ENCODE peak calls at places on chromosomes 4 and X, in eight cellular contexts. One of them, this sample, is unnamed.

GRCh38 chrX:40440841-40441240 is 139.9 kb upstream of the ATP6AP2 start:
- DNase-seq in AG10803: peak; percentile 17
- DNase-seq in Calu3: no peak
- DNase-seq in progenitor cell of endocrine pancreas: no peak
- DNase-seq in epithelial cell of esophagus: no peak
- DNase-seq in hepatocyte: no peak
- DNase-seq in activated B cell treated with CpG ODN at 0.5 μM for 24 hours: no peak
- DNase-seq in neural crest cell: no peak
- DNase-seq in this sample: no peak

GRCh38 chr4:105625214-105625613 is 72.8 kb downstream of the ARHGEF38 start:
- DNase-seq in AG10803: no peak
- DNase-seq in epithelial cell of esophagus: no peak
- DNase-seq in Calu3: no peak
- DNase-seq in hepatocyte: no peak
- DNase-seq in neural crest cell: no peak
- DNase-seq in activated B cell treated with CpG ODN at 0.5 μM for 24 hours: no peak
- DNase-seq in progenitor cell of endocrine pancreas: no peak
- DNase-seq in this sample: no peak

GRCh38 chr4:127698789-127699200 is 31.4 kb upstream of the SLC25A31 start:
- DNase-seq in AG10803: peak; percentile 54
- DNase-seq in activated B cell treated with CpG ODN at 0.5 μM for 24 hours: no peak
- DNase-seq in hepatocyte: no peak
- DNase-seq in Calu3: no peak
- DNase-seq in progenitor cell of endocrine pancreas: no peak
- DNase-seq in neural crest cell: no peak
- DNase-seq in epithelial cell of esophagus: peak; percentile 91
- DNase-seq in this sample: no peak

GRCh38 chr4:114108869-114109268 is 129.4 kb upstream of the ARSJ start:
- DNase-seq in Calu3: no peak
- DNase-seq in activated B cell treated with CpG ODN at 0.5 μM for 24 hours: no peak
- DNase-seq in hepatocyte: no peak
- DNase-seq in epithelial cell of esophagus: peak; percentile 73
- DNase-seq in AG10803: peak; percentile 19
- DNase-seq in progenitor cell of endocrine pancreas: no peak
- DNase-seq in neural crest cell: no peak
- DNase-seq in this sample: peak; percentile 73

GRCh38 chr4:169416997-169417396 is 146.2 kb upstream of the SH3RF1 start:
- DNase-seq in epithelial cell of esophagus: no peak
- DNase-seq in Calu3: no peak
- DNase-seq in AG10803: no peak
- DNase-seq in hepatocyte: no peak
- DNase-seq in progenitor cell of endocrine pancreas: no peak
- DNase-seq in activated B cell treated with CpG ODN at 0.5 μM for 24 hours: no peak
- DNase-seq in neural crest cell: no peak
- DNase-seq in this sample: no peak

GRCh38 chrX:53135581-53135980 is 41.6 kb downstream of the KANTR start:
- DNase-seq in progenitor cell of endocrine pancreas: no peak
- DNase-seq in epithelial cell of esophagus: no peak
- DNase-seq in activated B cell treated with CpG ODN at 0.5 μM for 24 hours: no peak
- DNase-seq in AG10803: no peak
- DNase-seq in neural crest cell: no peak
- DNase-seq in Calu3: no peak
- DNase-seq in hepatocyte: no peak
- DNase-seq in this sample: no peak

GRCh38 chr4:78336093-78336943 is 215.3 kb upstream of the ANXA3 start:
- DNase-seq in AG10803: peak; percentile 22
- DNase-seq in progenitor cell of endocrine pancreas: no peak
- DNase-seq in epithelial cell of esophagus: peak; percentile 1
- DNase-seq in Calu3: no peak
- DNase-seq in hepatocyte: peak; percentile 74
- DNase-seq in neural crest cell: no peak
- DNase-seq in activated B cell treated with CpG ODN at 0.5 μM for 24 hours: no peak
- DNase-seq in this sample: peak; percentile 18

GRCh38 chr4:5361968-5362367 is 310.7 kb downstream of the STK32B start:
- DNase-seq in neural crest cell: peak; percentile 20
- DNase-seq in hepatocyte: peak; percentile 49
- DNase-seq in Calu3: no peak
- DNase-seq in AG10803: no peak
- DNase-seq in epithelial cell of esophagus: peak; percentile 45
- DNase-seq in progenitor cell of endocrine pancreas: no peak
- DNase-seq in activated B cell treated with CpG ODN at 0.5 μM for 24 hours: no peak
- DNase-seq in this sample: no peak

GRCh38 chrX:28693101-28693500 is 105.9 kb downstream of the IL1RAPL1 start:
- DNase-seq in neural crest cell: no peak
- DNase-seq in hepatocyte: no peak
- DNase-seq in Calu3: no peak
- DNase-seq in epithelial cell of esophagus: no peak
- DNase-seq in activated B cell treated with CpG ODN at 0.5 μM for 24 hours: no peak
- DNase-seq in AG10803: no peak
- DNase-seq in progenitor cell of endocrine pancreas: no peak
- DNase-seq in this sample: no peak

GRCh38 chrX:11562570-11562969 is 103.2 kb downstream of the ARHGAP6 start:
- DNase-seq in hepatocyte: no peak
- DNase-seq in epithelial cell of esophagus: no peak
- DNase-seq in activated B cell treated with CpG ODN at 0.5 μM for 24 hours: no peak
- DNase-seq in progenitor cell of endocrine pancreas: no peak
- DNase-seq in AG10803: no peak
- DNase-seq in Calu3: no peak
- DNase-seq in neural crest cell: no peak
- DNase-seq in this sample: no peak

GRCh38 chr4:161133877-161134276 is 1029.9 kb downstream of the FSTL5 start:
- DNase-seq in hepatocyte: no peak
- DNase-seq in activated B cell treated with CpG ODN at 0.5 μM for 24 hours: no peak
- DNase-seq in Calu3: no peak
- DNase-seq in AG10803: no peak
- DNase-seq in neural crest cell: no peak
- DNase-seq in epithelial cell of esophagus: no peak
- DNase-seq in progenitor cell of endocrine pancreas: no peak
- DNase-seq in this sample: no peak

GRCh38 chrX:151084454-151084853 is 91.9 kb upstream of the GPR50 start:
- DNase-seq in AG10803: no peak
- DNase-seq in epithelial cell of esophagus: no peak
- DNase-seq in Calu3: no peak
- DNase-seq in activated B cell treated with CpG ODN at 0.5 μM for 24 hours: no peak
- DNase-seq in hepatocyte: no peak
- DNase-seq in neural crest cell: no peak
- DNase-seq in progenitor cell of endocrine pancreas: no peak
- DNase-seq in this sample: no peak

GRCh38 chrX:68829594-68830485 is 1.0 kb downstream of the EFNB1 start:
- DNase-seq in activated B cell treated with CpG ODN at 0.5 μM for 24 hours: peak; percentile 21
- DNase-seq in neural crest cell: no peak
- DNase-seq in epithelial cell of esophagus: no peak
- DNase-seq in hepatocyte: peak; percentile 60
- DNase-seq in Calu3: no peak
- DNase-seq in progenitor cell of endocrine pancreas: no peak
- DNase-seq in AG10803: peak; percentile 35
- DNase-seq in this sample: peak; percentile 28

GRCh38 chrX:72402614-72403013 is 96.9 kb upstream of the CITED1 start:
- DNase-seq in hepatocyte: no peak
- DNase-seq in progenitor cell of endocrine pancreas: no peak
- DNase-seq in Calu3: no peak
- DNase-seq in epithelial cell of esophagus: no peak
- DNase-seq in activated B cell treated with CpG ODN at 0.5 μM for 24 hours: no peak
- DNase-seq in AG10803: no peak
- DNase-seq in neural crest cell: no peak
- DNase-seq in this sample: no peak

GRCh38 chr4:153758688-153759406 is 977 bp downstream of the RNF175 start:
- DNase-seq in AG10803: no peak
- DNase-seq in epithelial cell of esophagus: no peak
- DNase-seq in neural crest cell: no peak
- DNase-seq in activated B cell treated with CpG ODN at 0.5 μM for 24 hours: no peak
- DNase-seq in progenitor cell of endocrine pancreas: no peak
- DNase-seq in hepatocyte: no peak
- DNase-seq in Calu3: no peak
- DNase-seq in this sample: no peak

GRCh38 chrX:149539283-149540132 is 1.3 kb upstream of the EOLA1 start:
- DNase-seq in hepatocyte: peak; percentile 90
- DNase-seq in AG10803: peak; percentile 94
- DNase-seq in progenitor cell of endocrine pancreas: peak; percentile 56
- DNase-seq in activated B cell treated with CpG ODN at 0.5 μM for 24 hours: peak; percentile 75
- DNase-seq in neural crest cell: peak; percentile 65
- DNase-seq in Calu3: peak; percentile 89
- DNase-seq in epithelial cell of esophagus: peak; percentile 94
- DNase-seq in this sample: peak; percentile 88

GRCh38 chr4:106914223-106914622 is 121.9 kb downstream of the DKK2 start:
- DNase-seq in AG10803: peak; percentile 89
- DNase-seq in Calu3: no peak
- DNase-seq in progenitor cell of endocrine pancreas: no peak
- DNase-seq in epithelial cell of esophagus: peak; percentile 3
- DNase-seq in activated B cell treated with CpG ODN at 0.5 μM for 24 hours: no peak
- DNase-seq in hepatocyte: no peak
- DNase-seq in neural crest cell: no peak
- DNase-seq in this sample: no peak

GRCh38 chrX:77788050-77788449 is 2.0 kb upstream of the ATRX start:
- DNase-seq in AG10803: peak; percentile 52
- DNase-seq in progenitor cell of endocrine pancreas: no peak
- DNase-seq in epithelial cell of esophagus: peak; percentile 1
- DNase-seq in Calu3: peak; percentile 28
- DNase-seq in neural crest cell: no peak
- DNase-seq in activated B cell treated with CpG ODN at 0.5 μM for 24 hours: no peak
- DNase-seq in hepatocyte: peak; percentile 6
- DNase-seq in this sample: no peak

GRCh38 chr4:1204286-1204827 is 32.0 kb upstream of the SPON2 start:
- DNase-seq in neural crest cell: no peak
- DNase-seq in AG10803: no peak
- DNase-seq in epithelial cell of esophagus: no peak
- DNase-seq in hepatocyte: no peak
- DNase-seq in progenitor cell of endocrine pancreas: no peak
- DNase-seq in Calu3: no peak
- DNase-seq in activated B cell treated with CpG ODN at 0.5 μM for 24 hours: no peak
- DNase-seq in this sample: no peak

GRCh38 chrX:30939928-30940327 is 50.9 kb upstream of the TAB3 start:
- DNase-seq in Calu3: no peak
- DNase-seq in epithelial cell of esophagus: no peak
- DNase-seq in neural crest cell: no peak
- DNase-seq in activated B cell treated with CpG ODN at 0.5 μM for 24 hours: no peak
- DNase-seq in hepatocyte: peak; percentile 53
- DNase-seq in progenitor cell of endocrine pancreas: no peak
- DNase-seq in AG10803: no peak
- DNase-seq in this sample: no peak

GRCh38 chrX:135520022-135520552 is 373 bp upstream of the INTS6L start:
- DNase-seq in neural crest cell: no peak
- DNase-seq in activated B cell treated with CpG ODN at 0.5 μM for 24 hours: no peak
- DNase-seq in epithelial cell of esophagus: peak; percentile 2
- DNase-seq in hepatocyte: peak; percentile 13
- DNase-seq in Calu3: peak; percentile 2
- DNase-seq in progenitor cell of endocrine pancreas: no peak
- DNase-seq in AG10803: peak; percentile 77
- DNase-seq in this sample: no peak

DNA sequence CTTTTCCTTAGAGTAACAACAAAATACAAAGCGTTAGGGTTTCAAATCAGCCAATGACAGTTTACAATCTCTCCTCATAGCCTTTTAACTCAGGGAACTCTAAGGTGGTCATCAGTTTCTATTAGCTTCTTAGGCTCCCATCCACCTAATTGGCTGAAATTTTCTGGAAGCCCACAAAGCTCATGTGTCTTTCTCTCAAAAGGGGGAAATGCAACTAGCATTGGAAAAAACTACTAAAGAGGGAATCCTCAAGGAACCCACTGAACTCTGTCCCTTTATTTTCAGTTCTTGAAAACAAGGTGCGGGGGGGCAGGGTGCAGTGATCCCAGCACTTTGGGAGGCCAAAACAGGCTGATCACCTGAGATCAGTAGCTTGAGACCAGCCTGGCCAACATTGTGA is 56.4 kb downstream of the PDGFC start:
- DNase-seq in progenitor cell of endocrine pancreas: no peak
- DNase-seq in hepatocyte: no peak
- DNase-seq in neural crest cell: no peak
- DNase-seq in epithelial cell of esophagus: no peak
- DNase-seq in Calu3: no peak
- DNase-seq in AG10803: no peak
- DNase-seq in activated B cell treated with CpG ODN at 0.5 μM for 24 hours: no peak
- DNase-seq in this sample: no peak
- TF ChIP-seq CTCF in progenitor cell of endocrine pancreas: no peak
- TF ChIP-seq CTCF in hepatocyte: no peak
- TF ChIP-seq CTCF in neural crest cell: no peak
- TF ChIP-seq CTCF in epithelial cell of esophagus: no peak
- TF ChIP-seq CTCF in Calu3: no peak
- TF ChIP-seq CTCF in AG10803: no peak
- TF ChIP-seq CTCF in activated B cell treated with CpG ODN at 0.5 μM for 24 hours: no peak
- TF ChIP-seq CTCF in this sample: no peak

GRCh38 chr4:186617921-186618320 is 62.6 kb upstream of the MTNR1A start:
- DNase-seq in Calu3: no peak
- DNase-seq in AG10803: peak; percentile 23
- DNase-seq in epithelial cell of esophagus: no peak
- DNase-seq in activated B cell treated with CpG ODN at 0.5 μM for 24 hours: no peak
- DNase-seq in progenitor cell of endocrine pancreas: no peak
- DNase-seq in neural crest cell: no peak
- DNase-seq in hepatocyte: no peak
- DNase-seq in this sample: no peak

GRCh38 chr4:186623546-186623945 is 68.2 kb upstream of the MTNR1A start:
- DNase-seq in neural crest cell: no peak
- DNase-seq in activated B cell treated with CpG ODN at 0.5 μM for 24 hours: no peak
- DNase-seq in AG10803: no peak
- DNase-seq in Calu3: no peak
- DNase-seq in epithelial cell of esophagus: no peak
- DNase-seq in hepatocyte: no peak
- DNase-seq in progenitor cell of endocrine pancreas: no peak
- DNase-seq in this sample: no peak

GRCh38 chr4:186624951-186625350 is 69.6 kb upstream of the MTNR1A start:
- DNase-seq in activated B cell treated with CpG ODN at 0.5 μM for 24 hours: no peak
- DNase-seq in epithelial cell of esophagus: no peak
- DNase-seq in progenitor cell of endocrine pancreas: no peak
- DNase-seq in AG10803: peak; percentile 96
- DNase-seq in hepatocyte: no peak
- DNase-seq in neural crest cell: no peak
- DNase-seq in Calu3: no peak
- DNase-seq in this sample: no peak

GRCh38 chr4:186622788-186623464 is 67.6 kb upstream of the MTNR1A start:
- DNase-seq in Calu3: no peak
- DNase-seq in activated B cell treated with CpG ODN at 0.5 μM for 24 hours: no peak
- DNase-seq in epithelial cell of esophagus: peak; percentile 53
- DNase-seq in progenitor cell of endocrine pancreas: no peak
- DNase-seq in hepatocyte: no peak
- DNase-seq in neural crest cell: no peak
- DNase-seq in AG10803: peak; percentile 84
- DNase-seq in this sample: no peak

GRCh38 chr4:186621959-186622553 is 66.7 kb upstream of the MTNR1A start:
- DNase-seq in neural crest cell: no peak
- DNase-seq in epithelial cell of esophagus: peak; percentile 60
- DNase-seq in hepatocyte: no peak
- DNase-seq in Calu3: no peak
- DNase-seq in AG10803: peak; percentile 92
- DNase-seq in activated B cell treated with CpG ODN at 0.5 μM for 24 hours: no peak
- DNase-seq in progenitor cell of endocrine pancreas: no peak
- DNase-seq in this sample: no peak
- TF ChIP-seq CTCF in neural crest cell: no peak
- TF ChIP-seq CTCF in epithelial cell of esophagus: peak; percentile 23
- TF ChIP-seq CTCF in hepatocyte: no peak
- TF ChIP-seq CTCF in Calu3: no peak
- TF ChIP-seq CTCF in AG10803: peak; percentile 85
- TF ChIP-seq CTCF in activated B cell treated with CpG ODN at 0.5 μM for 24 hours: no peak
- TF ChIP-seq CTCF in progenitor cell of endocrine pancreas: no peak
- TF ChIP-seq CTCF in this sample: peak; percentile 9

GRCh38 chr4:7335363-7336066 is 99.2 kb downstream of the PSAPL1 start:
- DNase-seq in AG10803: peak; percentile 27
- DNase-seq in neural crest cell: peak; percentile 79
- DNase-seq in epithelial cell of esophagus: no peak
- DNase-seq in activated B cell treated with CpG ODN at 0.5 μM for 24 hours: no peak
- DNase-seq in Calu3: peak; percentile 70
- DNase-seq in progenitor cell of endocrine pancreas: peak; percentile 57
- DNase-seq in hepatocyte: peak; percentile 54
- DNase-seq in this sample: peak; percentile 81
- TF ChIP-seq CTCF in AG10803: peak; percentile 71
- TF ChIP-seq CTCF in neural crest cell: peak; percentile 72
- TF ChIP-seq CTCF in epithelial cell of esophagus: peak; percentile 24
- TF ChIP-seq CTCF in activated B cell treated with CpG ODN at 0.5 μM for 24 hours: no peak
- TF ChIP-seq CTCF in Calu3: peak; percentile 54
- TF ChIP-seq CTCF in progenitor cell of endocrine pancreas: peak; percentile 69
- TF ChIP-seq CTCF in hepatocyte: peak; percentile 58
- TF ChIP-seq CTCF in this sample: peak; percentile 90

GRCh38 chr4:121484633-121485032 is 103.8 kb upstream of the QRFPR start:
- DNase-seq in neural crest cell: no peak
- DNase-seq in AG10803: peak; percentile 73
- DNase-seq in epithelial cell of esophagus: peak; percentile 78
- DNase-seq in activated B cell treated with CpG ODN at 0.5 μM for 24 hours: no peak
- DNase-seq in Calu3: peak; percentile 19
- DNase-seq in progenitor cell of endocrine pancreas: no peak
- DNase-seq in hepatocyte: peak; percentile 73
- DNase-seq in this sample: peak; percentile 34
- TF ChIP-seq CTCF in neural crest cell: peak; percentile 65
- TF ChIP-seq CTCF in AG10803: peak; percentile 91
- TF ChIP-seq CTCF in epithelial cell of esophagus: peak; percentile 77
- TF ChIP-seq CTCF in activated B cell treated with CpG ODN at 0.5 μM for 24 hours: no peak
- TF ChIP-seq CTCF in Calu3: peak; percentile 46
- TF ChIP-seq CTCF in progenitor cell of endocrine pancreas: peak; percentile 69
- TF ChIP-seq CTCF in hepatocyte: peak; percentile 45
- TF ChIP-seq CTCF in this sample: peak; percentile 76

This sample was measured in BE2C.